ENCODE peak calls at places on chromosomes 13 and 19, in nine cellular contexts. T, R, K, G, E, V, I, Z and O are unnamed samples.

GRCh38 chr13:107811233-107811632 is 404.1 kb downstream of the LIG4 start:
- DNase-seq in K (no peak), G (no peak), R (no peak), T (no peak), E (no peak), V (no peak), Z (no peak), I (no peak), O (no peak)

GRCh38 chr13:39047560-39047959 is 9.3 kb downstream of the NHLRC3 start:
- DNase-seq in I (no peak), E (no peak), T (no peak), R (no peak), Z (no peak), V (no peak), G (no peak), K (no peak), O (no peak)

GRCh38 chr13:105908581-105908980 is 626.9 kb downstream of the EFNB2 start:
- DNase-seq in G (no peak), T (peak), R (peak), E (peak), Z (no peak), I (no peak), V (no peak), K (peak), O (no peak)

GRCh38 chr19:33333615-33334014 is 31.3 kb upstream of the CEBPA start:
- DNase-seq in Z (no peak), K (no peak), E (no peak), T (no peak), I (no peak), R (no peak), V (no peak), G (no peak), O (no peak)

GRCh38 chr19:6273701-6274601 is 5.8 kb downstream of the MLLT1 start:
- DNase-seq in I (no peak), V (no peak), K (no peak), T (peak), E (peak), R (peak), Z (peak), G (peak), O (peak)

GRCh38 chr13:49624207-49624606 is 4.1 kb upstream of the ARL11 start:
- DNase-seq in I (no peak), G (no peak), T (no peak), Z (no peak), E (no peak), R (no peak), V (no peak), K (no peak), O (no peak)

GRCh38 chr19:29615891-29616425 is 9.9 kb downstream of the POP4 start:
- DNase-seq in K (no peak), T (no peak), G (no peak), V (no peak), R (no peak), Z (no peak), I (no peak), E (no peak), O (no peak)

GRCh38 chr13:108496364-108497215 is 132.8 kb upstream of the MYO16 start:
- DNase-seq in E (no peak), Z (no peak), G (no peak), K (peak), T (peak), I (no peak), V (no peak), R (no peak), O (no peak)

GRCh38 chr13:44231786-44232516 is 141.7 kb upstream of the SERP2 start:
- DNase-seq in V (peak), Z (peak), E (peak), T (peak), R (peak), K (no peak), I (no peak), G (peak), O (peak)

GRCh38 chr19:13026478-13026999 is 31.3 kb downstream of the NFIX start:
- DNase-seq in G (no peak), Z (peak), T (peak), V (no peak), I (no peak), R (peak), E (no peak), K (no peak), O (no peak)